ENCODE peak calls at places on chromosomes 3 and 15, in six cellular contexts. J is GM23248, S is OCI-LY7, L is neural progenitor cell, A is GM23338, W is fibroblast of lung. T is an unnamed sample.

GRCh38 chr3:79973917-79974595 is 206.3 kb upstream of the ROBO1 start:
- DNase-seq in A (no peak), W (peak), L (no peak), J (no peak), S (no peak), T (no peak)

GRCh38 chr3:190424478-190425439 is 24.9 kb downstream of the TMEM207 start:
- DNase-seq in L (peak), W (peak), J (peak), A (peak), S (peak), T (peak)

GRCh38 chr15:95558131-95558530 is 772.4 kb upstream of the NR2F2 start:
- DNase-seq in A (no peak), J (peak), L (no peak), W (peak), S (no peak), T (no peak)

GRCh38 chr3:105938826-105939225 is 70.0 kb upstream of the CBLB start:
- DNase-seq in L (no peak), S (no peak), J (no peak), A (no peak), W (no peak), T (no peak)

GRCh38 chr15:51281368-51281967 is 56.9 kb downstream of the CYP19A1 start:
- DNase-seq in J (peak), A (peak), L (peak), S (peak), W (peak), T (peak)

GRCh38 chr3:28891485-28891884 is 389.4 kb upstream of the RBMS3 start:
- DNase-seq in S (no peak), J (no peak), A (no peak), W (no peak), L (no peak), T (no peak)

GRCh38 chr3:189001559-189001958 is 170.2 kb upstream of the TPRG1 start:
- DNase-seq in W (peak), L (no peak), J (peak), S (no peak), A (no peak), T (no peak)

GRCh38 chr15:51475736-51476135 is 134.3 kb downstream of the GLDN start:
- DNase-seq in A (no peak), L (no peak), J (no peak), W (no peak), S (no peak), T (no peak)

GRCh38 chr3:175857666-175858270 is 998.6 kb downstream of the NAALADL2 start:
- DNase-seq in J (no peak), W (no peak), A (no peak), L (no peak), S (no peak), T (no peak)

GRCh38 chr3:117722856-117723255 is 1013.3 kb downstream of the TUSC7 start:
- DNase-seq in A (no peak), J (no peak), S (peak), W (no peak), L (no peak), T (peak)

GRCh38 chr3:127456471-127457093 is 134.0 kb downstream of the TPRA1 start:
- DNase-seq in L (no peak), A (peak), J (peak), W (no peak), S (no peak), T (no peak)

GRCh38 chr3:79250746-79251145 is 517.1 kb downstream of the ROBO1 start:
- DNase-seq in S (no peak), L (no peak), A (no peak), W (no peak), J (no peak), T (no peak)

GRCh38 chr15:90203922-90204321 is 2.8 kb downstream of the SEMA4B start:
- DNase-seq in L (no peak), W (no peak), J (no peak), S (no peak), A (no peak), T (no peak)

GRCh38 chr15:34318277-34319079 is 19.1 kb downstream of the SLC12A6 start:
- DNase-seq in L (peak), A (peak), J (peak), W (peak), S (peak), T (no peak)

GRCh38 chr15:65902373-65902772 is 33.1 kb downstream of the RAB11A start:
- DNase-seq in L (no peak), S (peak), J (no peak), W (no peak), A (peak), T (peak)

GRCh38 chr3:184240384-184241140 is 8.2 kb downstream of the ALG3 start:
- DNase-seq in W (peak), L (peak), S (peak), J (peak), A (peak), T (peak)

GRCh38 chr3:187624588-187624987 is 45.6 kb downstream of the SST start:
- DNase-seq in A (no peak), L (no peak), W (no peak), S (no peak), J (peak), T (no peak)

GRCh38 chr3:123753321-123753720 is 130.8 kb downstream of the MYLK start:
- DNase-seq in W (no peak), L (no peak), A (no peak), S (no peak), J (no peak), T (no peak)

GRCh38 chr3:65252266-65252665 is 564.5 kb upstream of the ADAMTS9 start:
- DNase-seq in S (no peak), L (no peak), A (no peak), J (no peak), W (no peak), T (no peak)

GRCh38 chr3:170585008-170585936 is 603 bp downstream of the SLC7A14 start:
- DNase-seq in J (peak), L (peak), A (peak), W (no peak), S (no peak), T (no peak)

GRCh38 chr3:11455977-11456376 is 183.8 kb downstream of the ATG7 start:
- DNase-seq in S (no peak), J (peak), L (no peak), W (peak), A (no peak), T (no peak)

GRCh38 chr3:156400735-156401134 is 154.2 kb downstream of the SSR3 start:
- DNase-seq in J (no peak), S (no peak), L (no peak), W (no peak), A (no peak), T (no peak)

GRCh38 chr15:68414591-68414990 is 17.4 kb downstream of the ITGA11 start:
- DNase-seq in W (no peak), L (no peak), A (no peak), S (no peak), J (no peak), T (no peak)

GRCh38 chr3:4794798-4795197 is 184.4 kb upstream of the BHLHE40 start:
- DNase-seq in L (no peak), W (no peak), S (no peak), A (no peak), J (no peak), T (no peak)

GRCh38 chr3:172530566-172530965 is 7.3 kb upstream of the TNFSF10 start:
- DNase-seq in L (no peak), J (peak), A (no peak), S (no peak), W (peak), T (no peak)

GRCh38 chr3:172528677-172529076 is 5.4 kb upstream of the TNFSF10 start:
- DNase-seq in W (no peak), S (no peak), L (no peak), J (no peak), A (no peak), T (no peak)

GRCh38 chr3:172524611-172525010 is 1.4 kb upstream of the TNFSF10 start:
- DNase-seq in A (no peak), W (no peak), J (peak), L (no peak), S (no peak), T (no peak)

GRCh38 chr3:172525116-172525613 is 1.9 kb upstream of the TNFSF10 start:
- DNase-seq in S (no peak), J (no peak), L (no peak), W (no peak), A (no peak), T (no peak)

DNA sequence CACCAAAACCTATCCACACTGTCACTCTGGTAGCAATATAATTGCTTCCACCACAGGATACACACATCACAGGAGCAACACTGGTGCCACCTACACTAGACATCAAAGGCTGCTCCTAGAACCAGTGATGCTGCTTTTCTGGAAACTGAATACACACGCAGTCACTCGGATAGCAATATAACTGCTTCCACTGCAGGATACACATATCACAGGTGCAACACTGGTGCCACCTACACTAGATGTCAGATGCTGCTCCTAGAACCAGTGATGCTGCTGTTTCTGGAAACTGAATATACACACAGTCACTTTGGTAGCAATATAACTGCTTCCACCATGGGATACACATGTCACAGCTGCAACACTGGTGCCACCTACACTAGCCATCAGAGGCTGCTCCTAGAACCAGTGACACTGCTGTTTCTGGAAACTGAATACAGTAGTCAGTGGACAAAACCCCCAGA is 6.9 kb upstream of the TNFSF10 start:
- DNase-seq in S (no peak), L (no peak), W (no peak), J (no peak), A (no peak), T (no peak)
- H3K4me3 ChIP-seq in S (no peak), L (no peak), W (no peak), J (no peak), A (no peak), T (no peak)

DNA sequence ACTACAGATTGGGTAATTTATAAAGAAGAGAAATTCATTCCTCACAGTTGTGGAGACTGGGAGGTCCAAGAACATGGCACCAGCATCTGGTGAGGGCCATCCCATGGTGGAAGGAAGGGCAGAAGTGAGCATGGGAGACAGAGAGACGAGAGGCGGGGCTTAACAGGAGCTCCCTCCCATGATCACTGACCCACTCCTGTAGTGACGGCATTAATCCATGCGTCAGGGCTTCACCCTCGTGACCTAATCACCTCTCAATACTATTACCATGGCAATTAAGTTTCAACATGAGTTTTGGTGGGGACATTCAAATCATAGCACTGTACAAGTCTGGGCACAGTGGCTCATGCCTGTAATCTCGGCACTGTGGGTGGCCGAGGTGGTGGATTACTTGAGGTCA is 17.1 kb downstream of the RPL32 start:
- DNase-seq in L (no peak), S (no peak), W (no peak), J (no peak), A (no peak), T (no peak)
- H2AFZ ChIP-seq in L (no peak), S (no peak), W (no peak), J (no peak), A (no peak), T (no peak)

GRCh38 chr15:48300038-48300437 is 31.2 kb upstream of the DUT start:
- DNase-seq in J (no peak), L (peak), A (peak), W (no peak), S (no peak), T (no peak)

GRCh38 chr15:48304398-48304797 is 26.8 kb upstream of the DUT start:
- DNase-seq in L (no peak), A (no peak), W (no peak), S (no peak), J (no peak), T (no peak)

GRCh38 chr15:48297668-48298067 is 33.6 kb upstream of the DUT start:
- DNase-seq in S (no peak), A (peak), L (no peak), J (no peak), W (no peak), T (no peak)

DNA sequence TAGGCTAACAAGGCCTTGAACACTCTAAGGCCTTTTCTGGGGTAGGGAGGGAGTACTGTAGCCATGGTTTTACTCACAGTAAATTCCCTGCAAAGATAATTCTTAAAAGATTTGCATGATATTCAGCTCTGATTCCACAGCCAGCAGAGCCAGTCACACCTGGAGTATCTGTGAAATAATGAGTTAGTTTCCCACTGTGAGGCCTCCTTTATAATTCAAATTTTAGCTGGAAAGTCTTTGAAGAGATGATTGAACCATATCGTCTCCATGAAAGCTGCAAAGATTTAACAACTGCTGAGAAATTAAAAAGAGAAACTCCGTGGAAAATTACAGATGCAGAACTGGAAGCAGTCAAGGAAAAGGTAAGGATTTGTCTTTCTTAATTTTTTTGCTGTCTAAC is 32.3 kb upstream of the DUT start:
- DNase-seq in A (peak), J (no peak), L (no peak), S (no peak), W (no peak), T (no peak)
- H3K4me3 ChIP-seq in A (peak), J (no peak), L (no peak), S (no peak), W (no peak), T (no peak)

GRCh38 chr3:172543419-172543818 is 20.2 kb upstream of the TNFSF10 start:
- DNase-seq in J (no peak), A (no peak), S (no peak), W (no peak), L (no peak), T (no peak)

GRCh38 chr3:172542999-172543398 is 19.8 kb upstream of the TNFSF10 start:
- DNase-seq in A (no peak), W (no peak), S (no peak), J (no peak), L (no peak), T (no peak)

GRCh38 chr3:172542089-172542488 is 18.9 kb upstream of the TNFSF10 start:
- DNase-seq in A (no peak), W (no peak), J (no peak), L (no peak), S (no peak), T (no peak)

GRCh38 chr3:172546105-172546504 is 22.9 kb upstream of the TNFSF10 start:
- DNase-seq in S (no peak), W (no peak), L (no peak), J (no peak), A (no peak), T (no peak)

GRCh38 chr3:172543884-172544283 is 20.7 kb upstream of the TNFSF10 start:
- DNase-seq in A (no peak), J (no peak), L (no peak), W (no peak), S (no peak), T (no peak)
- H2AFZ ChIP-seq in A (no peak), J (no peak), L (no peak), W (no peak), S (no peak), T (no peak)

GRCh38 chr3:67006460-67006859 is 8.4 kb downstream of the KBTBD8 start:
- DNase-seq in S (no peak), W (peak), L (no peak), J (no peak), A (no peak), T (no peak)
- H3K4me3 ChIP-seq in S (peak), W (peak), L (no peak), J (no peak), A (no peak), T (no peak)

DNA sequence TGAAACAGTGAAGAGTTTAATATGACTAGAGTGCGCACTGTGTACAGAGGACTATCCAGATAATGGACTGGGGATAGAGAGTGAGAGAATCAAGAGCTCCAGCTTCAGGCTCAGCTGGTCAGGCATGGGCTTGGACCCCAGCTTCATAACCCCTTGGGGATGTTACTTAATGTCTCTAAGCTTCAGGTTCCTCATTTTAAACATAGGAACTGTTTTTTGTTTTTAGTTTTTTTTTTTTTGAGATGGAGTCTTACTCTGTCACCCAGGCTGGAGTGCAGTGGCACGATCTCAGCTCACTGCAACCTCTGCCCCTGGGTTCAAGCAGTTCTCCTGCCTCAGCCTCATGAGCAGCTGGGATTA is 9.9 kb upstream of the BRPF1 start:
- DNase-seq in W (no peak), J (no peak), L (no peak), A (no peak), S (no peak), T (peak)
- H2AFZ ChIP-seq in W (no peak), J (no peak), L (no peak), A (no peak), S (no peak), T (no peak)

DNA sequence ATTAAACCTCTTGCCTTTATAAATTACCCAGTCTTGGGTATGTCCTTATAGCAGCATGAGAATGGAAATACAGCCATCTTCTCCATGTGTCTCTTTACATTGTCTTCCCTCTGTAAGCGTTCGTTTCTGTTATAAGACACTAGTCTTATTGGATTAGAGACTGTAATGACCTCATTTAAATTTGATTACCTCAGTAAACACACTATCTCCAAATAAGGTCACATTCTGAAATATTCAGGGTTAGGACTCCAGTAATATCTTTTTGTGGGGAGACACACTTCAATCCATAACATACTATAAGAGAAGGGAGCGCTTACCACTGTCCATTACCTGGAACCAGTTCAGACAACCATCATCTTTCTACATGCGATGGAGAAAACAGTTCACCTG is 34.3 kb upstream of the CD47 start:
- DNase-seq in J (no peak), W (no peak), A (no peak), S (no peak), L (no peak), T (peak)
- H3K4me3 ChIP-seq in J (no peak), W (no peak), A (no peak), S (peak), L (no peak), T (peak)